ENCODE peak calls at places on chromosomes 7 and 10, in seven cellular contexts. Z, J, F, U, L, T and C are unnamed samples.

GRCh38 chr10:44370731-44371248 is 14.1 kb downstream of the CXCL12 start:
- DNase-seq in T (no peak), J (no peak), F (no peak), Z (no peak), U (no peak), L (no peak), C (no peak)

GRCh38 chr10:5504146-5505072 is 5.0 kb upstream of the CALML5 start:
- DNase-seq in U (no peak), F (no peak), T (no peak), Z (no peak), J (no peak), L (peak; percentile 22), C (no peak)

GRCh38 chr10:105391670-105392331 is 750.7 kb downstream of the SORCS3 start:
- DNase-seq in Z (no peak), F (no peak), U (no peak), L (no peak), J (no peak), T (no peak), C (no peak)

GRCh38 chr10:32038777-32039176 is 17.4 kb downstream of the KIF5B start:
- DNase-seq in J (no peak), L (no peak), F (no peak), U (no peak), T (no peak), Z (no peak), C (no peak)

GRCh38 chr10:29370092-29370611 is 81.3 kb downstream of the LYZL1 start:
- DNase-seq in L (no peak), J (no peak), F (no peak), Z (no peak), U (no peak), T (no peak), C (no peak)

GRCh38 chr10:59536151-59536550 is 173.5 kb downstream of the SLC16A9 start:
- DNase-seq in L (peak; percentile 61), Z (peak; percentile 72), F (no peak), T (no peak), U (no peak), J (peak; percentile 88), C (no peak)

GRCh38 chr10:86968994-86969355 is 693 bp downstream of the ADIRF start:
- DNase-seq in J (no peak), T (no peak), Z (no peak), L (no peak), U (no peak), F (peak; percentile 21), C (no peak)

GRCh38 chr10:102517553-102517952 is 13.8 kb downstream of the SUFU start:
- DNase-seq in Z (no peak), J (no peak), U (no peak), F (no peak), T (no peak), L (no peak), C (peak; percentile 33)

GRCh38 chr10:3848005-3848767 is 63.2 kb upstream of the KLF6 start:
- DNase-seq in L (no peak), J (no peak), T (no peak), Z (no peak), U (no peak), F (no peak), C (no peak)

GRCh38 chr10:131746785-131747184 is 154.0 kb upstream of the PPP2R2D start:
- DNase-seq in T (no peak), L (no peak), F (no peak), Z (no peak), U (no peak), J (no peak), C (no peak)

GRCh38 chr10:119205926-119206602 is 1.3 kb upstream of the GRK5 start:
- DNase-seq in U (peak; percentile 77), T (no peak), J (peak; percentile 62), F (peak; percentile 79), Z (no peak), L (no peak), C (no peak)

GRCh38 chr10:30111340-30111980 is 52.1 kb upstream of the JCAD start:
- DNase-seq in T (no peak), L (no peak), F (no peak), J (peak; percentile 52), Z (no peak), U (no peak), C (no peak)

GRCh38 chr7:52843436-52843835 is 192.0 kb upstream of the POM121L12 start:
- DNase-seq in J (no peak), F (no peak), U (no peak), L (no peak), Z (no peak), T (no peak), C (no peak)

GRCh38 chr10:100696477-100696901 is 48.9 kb upstream of the PAX2 start:
- DNase-seq in L (no peak), F (no peak), J (peak; percentile 5), Z (peak; percentile 50), U (no peak), T (no peak), C (no peak)

GRCh38 chr10:77774940-77775391 is 137.4 kb upstream of the KCNMA1 start:
- DNase-seq in L (no peak), U (peak; percentile 38), Z (peak; percentile 85), T (no peak), F (no peak), J (no peak), C (peak; percentile 47)

GRCh38 chr7:125088555-125088954 is 158.9 kb upstream of the POT1 start:
- DNase-seq in J (no peak), L (no peak), F (no peak), Z (no peak), U (no peak), T (no peak), C (no peak)

GRCh38 chr10:26792780-26793495 is 67.8 kb downstream of the ABI1 start:
- DNase-seq in U (no peak), F (no peak), T (no peak), Z (no peak), L (no peak), J (no peak), C (no peak)

GRCh38 chr7:127822822-127823508 is 171.0 kb downstream of the SND1 start:
- DNase-seq in L (no peak), U (no peak), F (no peak), Z (no peak), T (no peak), J (no peak), C (no peak)

GRCh38 chr10:62772186-62772950 is 32.2 kb upstream of the ADO start:
- DNase-seq in F (no peak), L (no peak), U (no peak), T (no peak), J (peak; percentile 56), Z (no peak), C (no peak)

GRCh38 chr10:23754179-23754578 is 315.3 kb downstream of the OTUD1 start:
- DNase-seq in L (no peak), T (no peak), F (no peak), U (no peak), Z (peak; percentile 42), J (no peak), C (no peak)

GRCh38 chr10:72276013-72276387 is 2.3 kb downstream of the DDIT4 start:
- DNase-seq in T (no peak), L (no peak), J (peak; percentile 26), F (peak; percentile 90), U (peak; percentile 85), Z (peak; percentile 61), C (no peak)

GRCh38 chr10:125334545-125334944 is 174.2 kb upstream of the CTBP2 start:
- DNase-seq in U (no peak), J (no peak), L (no peak), T (no peak), Z (no peak), F (no peak), C (no peak)

GRCh38 chr7:33310546-33310945 is 181.2 kb downstream of the BBS9 start:
- DNase-seq in F (no peak), J (peak; percentile 9), T (no peak), L (no peak), U (no peak), Z (peak; percentile 73), C (no peak)

GRCh38 chr10:59434463-59435326 is 72.3 kb upstream of the FAM13C start:
- DNase-seq in U (no peak), J (peak; percentile 37), T (no peak), F (no peak), L (no peak), Z (peak; percentile 43), C (no peak)